ENCODE peak calls at places on chromosome 6, in five cellular contexts. D, M, C, Y and U are unnamed samples.

GRCh38 chr6:113359155-113360140 is 497.7 kb upstream of the MARCKS start:
- DNase-seq in D (peak), M (no peak), C (no peak), Y (peak), U (no peak)

GRCh38 chr6:26205625-26206574 is 118.7 kb downstream of the HFE start:
- DNase-seq in D (peak), M (no peak), C (no peak), Y (peak), U (no peak)

GRCh38 chr6:38346291-38347079 is 293.2 kb downstream of the BTBD9 start:
- DNase-seq in D (peak), M (no peak), C (no peak), Y (no peak), U (no peak)

GRCh38 chr6:90442366-90442765 is 144.5 kb downstream of the MAP3K7 start:
- DNase-seq in D (peak), M (no peak), C (no peak), Y (no peak), U (no peak)

GRCh38 chr6:36677753-36678487 is 594 bp upstream of the CDKN1A start:
- DNase-seq in D (no peak), M (no peak), C (no peak), Y (no peak), U (no peak)

GRCh38 chr6:45447721-45448120 is 70.0 kb upstream of the SUPT3H start:
- DNase-seq in D (no peak), M (no peak), C (no peak), Y (peak), U (no peak)

GRCh38 chr6:36235862-36236261 is 34.0 kb upstream of the PNPLA1 start:
- DNase-seq in D (no peak), M (no peak), C (no peak), Y (no peak), U (no peak)

GRCh38 chr6:160274846-160275510 is 16.4 kb upstream of the SLC22A2 start:
- DNase-seq in D (no peak), M (no peak), C (no peak), Y (no peak), U (peak)

GRCh38 chr6:10384719-10385511 is 30.0 kb downstream of the TFAP2A start:
- DNase-seq in D (no peak), M (no peak), C (no peak), Y (no peak), U (no peak)

GRCh38 chr6:37713529-37714119 is 15.9 kb upstream of the MDGA1 start:
- DNase-seq in D (peak), M (no peak), C (no peak), Y (no peak), U (no peak)

GRCh38 chr6:18034798-18035202 is 47.4 kb upstream of the KIF13A start:
- DNase-seq in D (peak), M (no peak), C (no peak), Y (peak), U (no peak)

GRCh38 chr6:105902401-105903031 is 183.6 kb upstream of the PRDM1 start:
- DNase-seq in D (no peak), M (no peak), C (no peak), Y (no peak), U (no peak)

GRCh38 chr6:105649192-105649591 is 246.3 kb upstream of the PREP start:
- DNase-seq in D (no peak), M (no peak), C (no peak), Y (no peak), U (no peak)

GRCh38 chr6:2715737-2716136 is 35.0 kb downstream of the MYLK4 start:
- DNase-seq in D (no peak), M (no peak), C (no peak), Y (peak), U (no peak)

GRCh38 chr6:134480593-134480992 is 162.7 kb upstream of the SGK1 start:
- DNase-seq in D (peak), M (no peak), C (no peak), Y (no peak), U (no peak)

GRCh38 chr6:141139461-141139860 is 993.3 kb upstream of the GJE1 start:
- DNase-seq in D (no peak), M (no peak), C (no peak), Y (no peak), U (no peak)

GRCh38 chr6:11368264-11368663 is 135.8 kb upstream of the NEDD9 start:
- DNase-seq in D (no peak), M (no peak), C (no peak), Y (no peak), U (no peak)

GRCh38 chr6:85641916-85642773 is 541 bp downstream of the SYNCRIP start:
- DNase-seq in D (peak), M (peak), C (peak), Y (peak), U (peak)

GRCh38 chr6:109671721-109672120 is 19.3 kb downstream of the AK9 start:
- DNase-seq in D (peak), M (no peak), C (no peak), Y (no peak), U (no peak)

GRCh38 chr6:56555438-56555872 is 87.2 kb downstream of the DST start:
- DNase-seq in D (peak), M (no peak), C (no peak), Y (no peak), U (no peak)

GRCh38 chr6:64034840-64035656 is 399.4 kb downstream of the PHF3 start:
- DNase-seq in D (peak), M (no peak), C (no peak), Y (peak), U (no peak)

GRCh38 chr6:107706516-107706915 is 117.6 kb downstream of the SCML4 start:
- DNase-seq in D (no peak), M (no peak), C (no peak), Y (no peak), U (no peak)

GRCh38 chr6:130240232-130240631 is 17.5 kb upstream of the SAMD3 start:
- DNase-seq in D (peak), M (no peak), C (no peak), Y (no peak), U (no peak)

GRCh38 chr6:160069050-160069454 is 52.6 kb upstream of the SLC22A1 start:
- DNase-seq in D (no peak), M (peak), C (no peak), Y (no peak), U (no peak)

GRCh38 chr6:43378631-43379030 is 9.2 kb upstream of the ZNF318 start:
- DNase-seq in D (no peak), M (no peak), C (no peak), Y (no peak), U (no peak)

GRCh38 chr6:3753228-3753795 is 1.8 kb upstream of the PXDC1 start:
- DNase-seq in D (no peak), M (no peak), C (no peak), Y (peak), U (no peak)

GRCh38 chr6:159404296-159404695 is 235.1 kb downstream of the FNDC1 start:
- DNase-seq in D (no peak), M (no peak), C (no peak), Y (no peak), U (no peak)

GRCh38 chr6:170147832-170148708 is 142.8 kb downstream of the DLL1 start:
- DNase-seq in D (no peak), M (peak), C (peak), Y (no peak), U (no peak)

GRCh38 chr6:6845603-6846002 is 257.1 kb downstream of the LY86 start:
- DNase-seq in D (no peak), M (no peak), C (no peak), Y (no peak), U (no peak)

GRCh38 chr6:144883915-144884314 is 598.8 kb downstream of the UTRN start:
- DNase-seq in D (no peak), M (no peak), C (no peak), Y (no peak), U (no peak)

GRCh38 chr6:159966339-159966738 is 2.5 kb upstream of the IGF2R start:
- DNase-seq in D (no peak), M (no peak), C (no peak), Y (no peak), U (no peak)

GRCh38 chr6:123777554-123777953 is 26.1 kb upstream of the NKAIN2 start:
- DNase-seq in D (peak), M (no peak), C (no peak), Y (peak), U (peak)

GRCh38 chr6:123770247-123770949 is 33.3 kb upstream of the NKAIN2 start:
- DNase-seq in D (peak), M (no peak), C (no peak), Y (no peak), U (no peak)

GRCh38 chr6:56445818-56446217 is 196.9 kb downstream of the DST start:
- DNase-seq in D (peak), M (no peak), C (no peak), Y (no peak), U (no peak)

GRCh38 chr6:11278207-11278559 is 45.7 kb upstream of the NEDD9 start:
- DNase-seq in D (no peak), M (no peak), C (no peak), Y (no peak), U (no peak)

GRCh38 chr6:85569323-85569722 is 24.3 kb downstream of the SNX14 start:
- DNase-seq in D (peak), M (no peak), C (no peak), Y (no peak), U (no peak)

GRCh38 chr6:13272131-13273046 is 55.9 kb downstream of the TBC1D7 start:
- DNase-seq in D (no peak), M (no peak), C (no peak), Y (no peak), U (no peak)